ENCODE peak calls at places on chromosomes 5 and 9, in nine cellular contexts. K is HepG2, U is SK-N-SH, O is sigmoid colon, W is A549, L is transverse colon, G is upper lobe of left lung, M is esophagus muscularis mucosa, X is K562. A is an unnamed sample.

GRCh38 chr5:124742983-124743533 is 3.4 kb downstream of the ZNF608 start:
- DNase-seq in K (peak; percentile 24), U (no peak), O (peak; percentile 73), W (no peak), L (peak; percentile 42), G (no peak), M (no peak), X (peak; percentile 27), A (no peak)

GRCh38 chr9:36597412-36598178 is 24.9 kb downstream of the MELK start:
- DNase-seq in K (peak; percentile 58), U (peak; percentile 51), O (no peak), W (peak; percentile 78), L (no peak), G (no peak), M (no peak), X (peak; percentile 11), A (no peak)

GRCh38 chr5:170747357-170747756 is 36.2 kb upstream of the GABRP start:
- DNase-seq in K (no peak), U (peak; percentile 39), O (no peak), W (no peak), L (no peak), G (peak; percentile 32), M (no peak), X (no peak), A (no peak)

GRCh38 chr5:14655146-14655741 is 9.3 kb upstream of the OTULIN start:
- DNase-seq in K (no peak), U (no peak), O (no peak), W (no peak), L (no peak), G (no peak), M (no peak), X (no peak), A (no peak)

GRCh38 chr9:110047955-110048472 is 159.9 kb downstream of the C9orf152 start:
- DNase-seq in K (no peak), U (peak; percentile 58), O (no peak), W (no peak), L (no peak), G (peak; percentile 65), M (no peak), X (no peak), A (no peak)

GRCh38 chr5:169226904-169227303 is 74.0 kb downstream of the SLIT3 start:
- DNase-seq in K (no peak), U (peak; percentile 26), O (no peak), W (no peak), L (no peak), G (no peak), M (no peak), X (peak; percentile 2), A (no peak)

GRCh38 chr9:107600060-107600573 is 110.5 kb upstream of the KLF4 start:
- DNase-seq in K (no peak), U (no peak), O (peak; percentile 71), W (no peak), L (no peak), G (no peak), M (no peak), X (no peak), A (no peak)

GRCh38 chr5:67476531-67476930 is 279.9 kb upstream of the CD180 start:
- DNase-seq in K (no peak), U (no peak), O (no peak), W (no peak), L (no peak), G (no peak), M (no peak), X (no peak), A (no peak)

GRCh38 chr9:133844876-133845658 is 106.9 kb upstream of the SARDH start:
- DNase-seq in K (no peak), U (peak; percentile 63), O (peak; percentile 87), W (no peak), L (peak; percentile 52), G (no peak), M (no peak), X (no peak), A (peak; percentile 31)

GRCh38 chr5:166302189-166302588 is 1989.3 kb upstream of the WWC1 start:
- DNase-seq in K (no peak), U (no peak), O (no peak), W (no peak), L (no peak), G (no peak), M (no peak), X (no peak), A (no peak)

GRCh38 chr5:77305921-77306320 is 95.4 kb downstream of the PDE8B start:
- DNase-seq in K (no peak), U (no peak), O (peak; percentile 79), W (no peak), L (no peak), G (no peak), M (no peak), X (no peak), A (no peak)

GRCh38 chr5:81140942-81141341 is 92.2 kb upstream of the CKMT2 start:
- DNase-seq in K (no peak), U (peak; percentile 48), O (no peak), W (no peak), L (no peak), G (no peak), M (no peak), X (no peak), A (no peak)

GRCh38 chr9:109317311-109317978 is 3.4 kb downstream of the EPB41L4B start:
- DNase-seq in K (no peak), U (peak; percentile 45), O (no peak), W (no peak), L (peak; percentile 59), G (no peak), M (no peak), X (no peak), A (no peak)

GRCh38 chr9:137788561-137789294 is 88.9 kb upstream of the CACNA1B start:
- DNase-seq in K (no peak), U (no peak), O (peak; percentile 50), W (no peak), L (peak; percentile 91), G (peak; percentile 82), M (no peak), X (no peak), A (peak; percentile 72)

GRCh38 chr5:112907166-112907611 is 14.8 kb downstream of the REEP5 start:
- DNase-seq in K (no peak), U (no peak), O (no peak), W (no peak), L (no peak), G (no peak), M (no peak), X (no peak), A (no peak)

DNA sequence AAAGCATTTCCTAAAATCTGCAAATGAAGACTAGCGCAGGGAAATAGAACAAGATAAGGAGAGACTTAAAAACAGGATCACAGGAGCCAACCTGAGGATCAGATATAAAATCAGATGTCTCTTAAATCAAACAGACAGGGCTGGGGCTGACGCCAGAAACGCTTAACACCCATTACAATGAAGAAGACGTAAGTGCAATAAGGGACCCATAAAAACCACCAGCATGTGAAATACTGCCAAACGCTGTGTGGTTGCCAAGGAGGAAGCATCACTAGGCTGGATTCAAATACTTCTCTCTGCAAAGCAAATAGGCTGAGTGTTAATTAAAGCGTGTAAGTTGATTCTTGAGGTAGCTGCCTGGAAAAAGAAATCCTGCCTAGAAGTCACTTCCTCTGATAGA is 74.4 kb upstream of the ATP10B start:
- DNase-seq in K (no peak), U (no peak), O (no peak), W (no peak), L (peak; percentile 83), G (no peak), M (no peak), X (no peak), A (peak; percentile 77)
- TF ChIP-seq EP300 in K (no peak), U (no peak), O (no peak), W (no peak), L (no peak), G (no peak), M (no peak), X (no peak), A (no peak)

GRCh38 chr5:140106101-140106500 is 7.8 kb upstream of the PURA start:
- DNase-seq in K (no peak), U (no peak), O (no peak), W (no peak), L (no peak), G (no peak), M (no peak), X (peak; percentile 17), A (no peak)
- TF ChIP-seq CTCF in K (peak; percentile 7), U (peak; percentile 7), O (no peak), W (no peak), L (no peak), G (no peak), M (no peak), X (no peak), A (no peak)

GRCh38 chr5:150401376-150402201 is 11.1 kb downstream of the CD74 start:
- DNase-seq in K (no peak), U (no peak), O (no peak), W (no peak), L (no peak), G (no peak), M (no peak), X (no peak), A (no peak)
- H3K4me1 ChIP-seq in K (no peaks in the 10 kb centered on the region), U (no peaks in the 10 kb centered on the region), O (no peaks in the 10 kb centered on the region), W (no peaks in the 10 kb centered on the region), L (no peaks in the 10 kb centered on the region), G (peaks cover 8% of the 10 kb centered on the region), M (peaks cover 3% of the 10 kb centered on the region), X (peaks cover 10% of the 10 kb centered on the region), A (peaks cover 4% of the 10 kb centered on the region)

GRCh38 chr9:86073839-86074238 is 25.5 kb downstream of the GOLM1 start:
- DNase-seq in K (no peak), U (no peak), O (no peak), W (no peak), L (no peak), G (no peak), M (no peak), X (no peak), A (no peak)

GRCh38 chr9:86069206-86069869 is 30.0 kb downstream of the GOLM1 start:
- DNase-seq in K (no peak), U (no peak), O (no peak), W (no peak), L (no peak), G (no peak), M (no peak), X (no peak), A (no peak)

GRCh38 chr9:86075132-86075807 is 24.1 kb downstream of the GOLM1 start:
- DNase-seq in K (no peak), U (no peak), O (no peak), W (no peak), L (no peak), G (no peak), M (no peak), X (no peak), A (no peak)

GRCh38 chr9:86077286-86077685 is 22.1 kb downstream of the GOLM1 start:
- DNase-seq in K (no peak), U (no peak), O (peak; percentile 89), W (no peak), L (peak; percentile 26), G (peak; percentile 46), M (no peak), X (no peak), A (no peak)

DNA sequence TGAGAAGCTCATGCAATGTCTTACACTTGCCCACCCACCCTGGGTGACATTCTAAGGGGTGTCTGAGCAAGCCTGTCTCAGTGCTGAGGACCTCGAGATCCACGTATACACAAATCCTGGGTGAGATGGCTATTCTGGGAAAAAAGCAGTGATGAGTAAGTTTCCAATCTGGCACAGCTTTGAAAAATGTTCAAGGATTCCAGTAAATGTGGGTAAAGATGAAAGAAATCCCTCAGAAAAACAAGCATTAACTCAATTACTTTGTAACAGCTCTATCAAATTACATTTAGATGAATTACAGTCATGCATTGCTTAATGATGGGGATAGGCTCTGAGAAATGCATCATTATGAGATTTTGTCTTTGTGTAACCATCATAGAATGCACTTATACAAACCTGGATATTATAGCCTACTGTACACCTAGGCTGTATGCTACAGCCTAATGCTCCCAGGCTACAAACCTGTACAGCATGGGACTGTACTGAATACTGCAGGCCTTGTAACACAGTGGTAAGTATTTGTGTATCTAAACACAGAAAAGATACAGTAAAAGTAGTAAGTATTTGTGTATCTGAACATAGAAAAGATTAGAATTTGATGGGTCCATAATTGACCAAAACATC is 26.9 kb downstream of the GOLM1 start:
- DNase-seq in K (no peak), U (no peak), O (no peak), W (no peak), L (no peak), G (no peak), M (no peak), X (no peak), A (no peak)
- TF ChIP-seq EP300 in K (no peak), U (no peak), O (no peak), W (no peak), L (no peak), G (no peak), M (no peak), X (no peak), A (no peak)

A was measured in stomach.